ENCODE peak calls at places on chromosomes 7 and 10, in six cellular contexts. I, X, N, Q, J and Y are unnamed samples.

GRCh38 chr10:26821699-26822542 is 38.8 kb downstream of the ABI1 start:
- DNase-seq in X (no peak), J (no peak), N (no peak), Q (no peak), I (no peak), Y (no peak)

GRCh38 chr10:4086041-4086886 is 301.3 kb upstream of the KLF6 start:
- DNase-seq in J (no peak), X (no peak), I (no peak), N (no peak), Q (no peak), Y (no peak)

GRCh38 chr7:67913604-67914003 is 917.0 kb downstream of the TYW1 start:
- DNase-seq in J (no peak), N (no peak), X (peak; percentile 24), I (no peak), Q (no peak), Y (no peak)

GRCh38 chr7:2107386-2108085 is 125.2 kb downstream of the MAD1L1 start:
- DNase-seq in J (no peak), X (no peak), Q (peak; percentile 36), I (no peak), N (no peak), Y (peak; percentile 39)

GRCh38 chr10:107529350-107529749 is 364.8 kb upstream of the SORCS1 start:
- DNase-seq in I (no peak), Q (no peak), X (no peak), J (no peak), N (no peak), Y (no peak)

GRCh38 chr7:78765985-78766729 is 687.3 kb downstream of the MAGI2 start:
- DNase-seq in N (no peak), I (no peak), J (no peak), X (no peak), Q (no peak), Y (no peak)

GRCh38 chr10:47362199-47362598 is 14.0 kb downstream of the RBP3 start:
- DNase-seq in J (no peak), I (no peak), N (no peak), X (no peak), Q (no peak), Y (no peak)

GRCh38 chr7:105779856-105780815 is 96.3 kb downstream of the ATXN7L1 start:
- DNase-seq in J (no peak), X (no peak), I (no peak), Q (no peak), N (no peak), Y (no peak)

GRCh38 chr7:35463176-35463575 is 209.3 kb upstream of the TBX20 start:
- DNase-seq in I (no peak), X (no peak), J (no peak), Q (no peak), N (no peak), Y (no peak)

GRCh38 chr10:43135064-43135463 is 3.2 kb upstream of the CSGALNACT2 start:
- DNase-seq in J (no peak), Q (no peak), X (no peak), N (no peak), I (no peak), Y (no peak)

GRCh38 chr7:158228986-158229385 is 358.6 kb downstream of the PTPRN2 start:
- DNase-seq in N (no peak), Q (no peak), X (no peak), I (no peak), J (no peak), Y (no peak)

GRCh38 chr7:104906032-104906431 is 108.0 kb upstream of the KMT2E start:
- DNase-seq in Q (no peak), N (no peak), X (no peak), J (no peak), I (no peak), Y (no peak)

GRCh38 chr7:79555571-79555970 is 102.1 kb upstream of the MAGI2 start:
- DNase-seq in I (no peak), X (no peak), J (no peak), Q (no peak), N (no peak), Y (no peak)

GRCh38 chr7:24966802-24967201 is 13.2 kb downstream of the OSBPL3 start:
- DNase-seq in I (no peak), N (no peak), J (no peak), Q (no peak), X (no peak), Y (no peak)

GRCh38 chr7:133623716-133624115 is 370.8 kb downstream of the EXOC4 start:
- DNase-seq in I (no peak), N (no peak), X (no peak), Q (no peak), J (no peak), Y (no peak)